ENCODE peak calls at places on chromosomes 2 and 18, in ten cellular contexts. I is MM.1S, R is neural crest cell, G is transverse colon, A is thyroid gland, F is hepatocyte, P is body of pancreas, Y is Peyer's patch, T is lower lobe of right lung, E is B cell. X is an unnamed sample.

GRCh38 chr2:43328157-43328556 is 101.8 kb upstream of the ZFP36L2 start:
- DNase-seq in R (no peak), I (no peak), G (no peak), E (no peak), F (peak; percentile 51), T (no peak), A (peak; percentile 32), P (no peak), Y (no peak), X (no peak)

GRCh38 chr2:85525029-85525428 is 13.9 kb upstream of the MAT2A start:
- DNase-seq in Y (no peak), G (no peak), I (no peak), T (no peak), A (no peak), F (no peak), R (no peak), E (no peak), P (no peak), X (no peak)

GRCh38 chr2:56170988-56171387 is 12.8 kb upstream of the CCDC85A start:
- DNase-seq in A (no peak), P (no peak), G (no peak), T (no peak), R (no peak), I (no peak), Y (no peak), E (no peak), F (no peak), X (no peak)

GRCh38 chr2:120847700-120848321 is 112.1 kb downstream of the GLI2 start:
- DNase-seq in A (no peak), E (no peak), G (no peak), F (peak; percentile 36), P (no peak), R (no peak), I (no peak), T (peak; percentile 43), Y (no peak), X (peak; percentile 33)

GRCh38 chr2:47569658-47570398 is 166.9 kb downstream of the MSH2 start:
- DNase-seq in E (peak; percentile 67), Y (no peak), R (peak; percentile 5), A (no peak), I (peak; percentile 15), T (no peak), F (peak; percentile 57), G (no peak), P (peak; percentile 5), X (peak; percentile 47)

GRCh38 chr2:12064153-12064552 is 317.7 kb downstream of the LPIN1 start:
- DNase-seq in G (no peak), I (no peak), R (no peak), E (no peak), T (no peak), Y (no peak), F (no peak), A (no peak), P (no peak), X (no peak)

GRCh38 chr2:86048888-86049287 is 56.8 kb downstream of the POLR1A start:
- DNase-seq in G (no peak), A (peak; percentile 46), Y (no peak), P (peak; percentile 72), I (no peak), R (no peak), E (no peak), T (no peak), F (no peak), X (no peak)

GRCh38 chr2:22499082-22499844 is 885.7 kb upstream of the KLHL29 start:
- DNase-seq in F (no peak), E (no peak), G (no peak), Y (no peak), R (no peak), A (peak; percentile 1), I (no peak), T (no peak), P (peak; percentile 27), X (no peak)

GRCh38 chr2:55952415-55952814 is 28.8 kb upstream of the EFEMP1 start:
- DNase-seq in E (no peak), A (no peak), R (no peak), Y (no peak), G (no peak), T (no peak), P (no peak), F (no peak), I (no peak), X (no peak)

GRCh38 chr2:211205358-211205757 is 649.0 kb downstream of the CPS1 start:
- DNase-seq in R (no peak), P (no peak), Y (no peak), I (no peak), G (no peak), A (no peak), E (no peak), T (no peak), F (no peak), X (no peak)

GRCh38 chr18:42038936-42039335 is 83.9 kb downstream of the PIK3C3 start:
- DNase-seq in P (peak; percentile 6), G (no peak), F (peak; percentile 19), T (no peak), Y (no peak), A (no peak), I (no peak), E (no peak), R (no peak), X (no peak)

GRCh38 chr18:11454021-11454420 is 155.4 kb upstream of the SLC35G4 start:
- DNase-seq in T (no peak), G (no peak), I (no peak), Y (no peak), R (no peak), A (no peak), E (no peak), F (no peak), P (no peak), X (no peak)

GRCh38 chr2:33180915-33181314 is 234.2 kb downstream of the LTBP1 start:
- DNase-seq in R (no peak), F (no peak), I (no peak), T (no peak), A (no peak), G (no peak), Y (no peak), P (no peak), E (no peak), X (no peak)

GRCh38 chr2:214410128-214410775 is 602 bp upstream of the VWC2L start:
- DNase-seq in G (no peak), T (no peak), A (no peak), E (no peak), F (no peak), I (no peak), Y (no peak), P (no peak), R (no peak), X (no peak)
- TF ChIP-seq CTCF in G (no peak), T (no peak), A (no peak), E (no peak), F (no peak), I (no peak), Y (no peak), P (no peak), R (no peak), X (no peak)

GRCh38 chr2:39530423-39530866 is 93.4 kb upstream of the MAP4K3 start:
- DNase-seq in R (no peak), T (no peak), F (no peak), I (no peak), Y (no peak), A (no peak), G (no peak), P (no peak), E (no peak), X (no peak)
- TF ChIP-seq CTCF in R (no peak), T (no peak), F (peak; percentile 28), I (no peak), Y (no peak), A (peak; percentile 24), G (no peak), P (no peak), E (no peak), X (no peak)

GRCh38 chr2:190488516-190489220 is 45.9 kb downstream of the NEMP2 start:
- DNase-seq in E (no peak), T (no peak), P (no peak), A (no peak), I (no peak), G (no peak), F (no peak), R (no peak), Y (no peak), X (no peak)
- TF ChIP-seq CTCF in E (no peak), T (no peak), P (no peak), A (no peak), I (no peak), G (no peak), F (no peak), R (no peak), Y (no peak), X (no peak)

DNA sequence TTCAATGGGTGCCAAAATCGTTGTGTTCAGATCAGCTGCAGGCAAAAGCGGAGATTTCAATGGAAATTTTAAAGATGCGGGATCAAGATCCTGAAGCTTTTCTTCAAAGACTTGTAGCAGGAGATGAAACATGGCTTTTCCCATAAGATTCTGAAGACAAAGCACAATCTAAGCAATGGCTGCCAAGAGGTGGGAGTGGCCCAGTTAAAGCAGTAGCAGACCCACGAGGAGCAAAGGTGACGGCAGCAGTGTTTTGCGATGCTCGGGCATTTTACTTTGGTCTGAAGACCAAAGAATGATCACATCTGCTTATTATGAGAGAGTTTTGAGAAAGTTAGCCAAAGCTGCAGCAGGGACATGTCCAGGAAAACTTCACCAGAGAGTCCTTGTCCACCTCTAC is 222.9 kb downstream of the DSC3 start:
- DNase-seq in P (no peak), Y (no peak), R (no peak), A (no peak), T (no peak), F (no peak), E (no peak), I (no peak), G (no peak), X (no peak)
- TF ChIP-seq CTCF in P (no peak), Y (no peak), R (no peak), A (no peak), T (no peak), F (no peak), E (no peak), I (no peak), G (no peak), X (no peak)

GRCh38 chr18:77102246-77103040 is 30.1 kb downstream of the MBP start:
- DNase-seq in T (no peak), R (no peak), G (no peak), I (peak; percentile 81), F (no peak), Y (no peak), P (no peak), E (no peak), A (no peak), X (no peak)

GRCh38 chr18:77099501-77100370 is 32.8 kb downstream of the MBP start:
- DNase-seq in R (no peak), A (no peak), T (no peak), F (no peak), Y (peak; percentile 74), G (no peak), I (no peak), E (peak; percentile 61), P (no peak), X (no peak)

GRCh38 chr18:77100751-77101355 is 31.7 kb downstream of the MBP start:
- DNase-seq in E (no peak), F (no peak), Y (no peak), G (no peak), P (no peak), A (no peak), R (no peak), I (no peak), T (no peak), X (no peak)

GRCh38 chr18:77103181-77103875 is 29.3 kb downstream of the MBP start:
- DNase-seq in A (no peak), G (no peak), R (no peak), Y (no peak), I (no peak), T (no peak), F (no peak), E (no peak), P (no peak), X (no peak)

GRCh38 chr18:77101410-77102245 is 31.0 kb downstream of the MBP start:
- DNase-seq in R (no peak), P (peak; percentile 78), T (peak; percentile 88), I (no peak), A (peak; percentile 73), Y (peak; percentile 75), E (peak; percentile 62), F (peak; percentile 72), G (peak; percentile 64), X (no peak)
- TF ChIP-seq CTCF in R (no peak), P (no peak), T (no peak), I (no peak), A (no peak), Y (no peak), E (no peak), F (no peak), G (no peak), X (no peak)

X was measured in glutamatergic neuron.